ENCODE peak calls at places on chromosomes 3 and 15, in four cellular contexts. H is colonic mucosa, V is fibroblast of the aortic adventitia, J is B cell. G is an unnamed sample.
A peak's percentile ranks its signal among the peaks of the same experiment; 100 is the strongest.

GRCh38 chr3:30578479-30578878 is 27.9 kb upstream of the TGFBR2 start:
- DNase-seq in H (peak; percentile 62), V (peak; percentile 89), J (no peak), G (peak; percentile 40)

GRCh38 chr3:184822654-184823053 is 10.7 kb downstream of the VPS8 start:
- DNase-seq in H (no peak), J (no peak), V (peak; percentile 63), G (no peak)

GRCh38 chr3:65953301-65953812 is 85.4 kb downstream of the MAGI1 start:
- DNase-seq in V (peak; percentile 45), H (peak; percentile 88), J (no peak), G (peak; percentile 93)

GRCh38 chr15:64842099-64842940 is 605 bp downstream of the PLEKHO2 start:
- DNase-seq in V (peak; percentile 54), J (no peak), H (no peak), G (no peak)

GRCh38 chr15:33773969-33774368 is 194.3 kb upstream of the CHRM5 start:
- DNase-seq in V (no peak), H (no peak), J (no peak), G (no peak)

GRCh38 chr3:112307557-112307956 is 13.5 kb upstream of the SLC9C1 start:
- DNase-seq in J (no peak), V (no peak), H (no peak), G (no peak)

GRCh38 chr15:23647421-23648375 is at the start of gene MAGEL2:
- DNase-seq in J (no peak), H (no peak), V (no peak), G (no peak)

GRCh38 chr3:163468531-163469335 is 1609.6 kb downstream of the SI start:
- DNase-seq in H (no peak), J (no peak), V (no peak), G (no peak)

GRCh38 chr3:147906275-147906674 is 497.1 kb downstream of the ZIC1 start:
- DNase-seq in V (peak; percentile 21), J (no peak), H (no peak), G (no peak)

GRCh38 chr3:160677459-160677901 is 520 bp downstream of the ARL14 start:
- DNase-seq in J (no peak), H (peak; percentile 36), V (no peak), G (peak; percentile 21)

GRCh38 chr3:139173372-139174108 is 128.8 kb upstream of the PRR23C start:
- DNase-seq in V (peak; percentile 72), J (no peak), H (peak; percentile 62), G (no peak)

GRCh38 chr3:101577276-101577675 is 3.3 kb downstream of the PCNP start:
- DNase-seq in V (no peak), H (no peak), J (no peak), G (no peak)

GRCh38 chr3:27641888-27642601 is 80.1 kb downstream of the EOMES start:
- DNase-seq in H (no peak), J (no peak), V (no peak), G (no peak)

G was measured in mucosa of gallbladder.